ENCODE peak calls at places on chromosomes 4 and X, in nine cellular contexts. R is stomach, A is tibial nerve, F is ovary, H is transverse colon, K is A549, X is suprapubic skin, J is breast epithelium, V is heart left ventricle. P is an unnamed sample.

GRCh38 chrX:121231566-121232358 is 184.4 kb downstream of the GLUD2 start:
- DNase-seq in X (no peak), K (no peak), V (no peak), H (no peak), R (no peak), J (no peak), A (no peak), F (no peak), P (no peak)

GRCh38 chrX:20066968-20067708 is 49.6 kb downstream of the MAP7D2 start:
- DNase-seq in H (peak; percentile 22), V (no peak), A (peak; percentile 6), F (no peak), K (peak; percentile 45), J (no peak), R (no peak), X (no peak), P (no peak)

GRCh38 chr4:2798399-2799301 is 5.8 kb downstream of the SH3BP2 start:
- DNase-seq in F (peak; percentile 34), A (no peak), K (no peak), H (peak; percentile 84), J (no peak), X (peak; percentile 89), V (peak; percentile 79), R (peak; percentile 73), P (peak; percentile 29)

GRCh38 chr4:48331577-48332340 is 9.6 kb upstream of the SLAIN2 start:
- DNase-seq in A (no peak), K (no peak), X (no peak), R (no peak), H (no peak), J (no peak), V (no peak), F (no peak), P (no peak)

GRCh38 chrX:115362334-115363095 is 73.0 kb downstream of the LUZP4 start:
- DNase-seq in J (no peak), K (no peak), F (no peak), R (no peak), V (no peak), H (no peak), X (no peak), A (no peak), P (no peak)

GRCh38 chr4:147970003-147970402 is 238.1 kb downstream of the ARHGAP10 start:
- DNase-seq in R (no peak), H (no peak), A (no peak), J (no peak), K (no peak), X (no peak), F (no peak), V (no peak), P (no peak)

GRCh38 chr4:137131201-137131600 is 401.1 kb downstream of the PCDH18 start:
- DNase-seq in F (no peak), J (no peak), K (no peak), H (no peak), R (no peak), V (no peak), A (no peak), X (no peak), P (no peak)

GRCh38 chrX:2387614-2388239 is 113.0 kb downstream of the DHRSX start:
- DNase-seq in V (no peak), K (no peak), H (no peak), F (no peak), R (peak; percentile 38), J (no peak), A (no peak), X (no peak), P (no peak)

GRCh38 chrX:131762802-131763234 is 218.9 kb downstream of the OR13H1 start:
- DNase-seq in A (no peak), K (peak; percentile 66), R (peak; percentile 48), F (peak; percentile 62), J (no peak), X (no peak), V (peak; percentile 41), H (peak; percentile 61), P (peak; percentile 65)

GRCh38 chr4:113419631-113420030 is 341.9 kb downstream of the CAMK2D start:
- DNase-seq in A (no peak), J (no peak), H (no peak), R (no peak), X (no peak), V (no peak), K (no peak), F (no peak), P (no peak)

GRCh38 chrX:40734956-40735317 is 405 bp downstream of the MED14 start:
- DNase-seq in R (no peak), H (peak; percentile 37), F (no peak), A (no peak), K (peak; percentile 21), J (no peak), X (no peak), V (peak; percentile 39), P (peak; percentile 18)

GRCh38 chrX:22366166-22366702 is 93.5 kb downstream of the CBLL2 start:
- DNase-seq in V (no peak), A (no peak), R (no peak), J (no peak), K (no peak), H (no peak), X (no peak), F (no peak), P (no peak)

GRCh38 chr4:66572949-66573348 is 902.7 kb upstream of the EPHA5 start:
- DNase-seq in K (no peak), A (no peak), R (no peak), V (no peak), X (no peak), J (no peak), H (no peak), F (no peak), P (no peak)

GRCh38 chr4:16264798-16265197 is 38.5 kb upstream of the TAPT1 start:
- DNase-seq in K (peak; percentile 15), X (no peak), F (no peak), A (peak; percentile 27), V (no peak), R (no peak), J (no peak), H (no peak), P (no peak)

GRCh38 chr4:122898370-122899150 is 23.8 kb downstream of the NUDT6 start:
- DNase-seq in F (no peak), H (no peak), J (no peak), V (no peak), K (peak; percentile 52), A (peak; percentile 36), X (no peak), R (no peak), P (no peak)

DNA sequence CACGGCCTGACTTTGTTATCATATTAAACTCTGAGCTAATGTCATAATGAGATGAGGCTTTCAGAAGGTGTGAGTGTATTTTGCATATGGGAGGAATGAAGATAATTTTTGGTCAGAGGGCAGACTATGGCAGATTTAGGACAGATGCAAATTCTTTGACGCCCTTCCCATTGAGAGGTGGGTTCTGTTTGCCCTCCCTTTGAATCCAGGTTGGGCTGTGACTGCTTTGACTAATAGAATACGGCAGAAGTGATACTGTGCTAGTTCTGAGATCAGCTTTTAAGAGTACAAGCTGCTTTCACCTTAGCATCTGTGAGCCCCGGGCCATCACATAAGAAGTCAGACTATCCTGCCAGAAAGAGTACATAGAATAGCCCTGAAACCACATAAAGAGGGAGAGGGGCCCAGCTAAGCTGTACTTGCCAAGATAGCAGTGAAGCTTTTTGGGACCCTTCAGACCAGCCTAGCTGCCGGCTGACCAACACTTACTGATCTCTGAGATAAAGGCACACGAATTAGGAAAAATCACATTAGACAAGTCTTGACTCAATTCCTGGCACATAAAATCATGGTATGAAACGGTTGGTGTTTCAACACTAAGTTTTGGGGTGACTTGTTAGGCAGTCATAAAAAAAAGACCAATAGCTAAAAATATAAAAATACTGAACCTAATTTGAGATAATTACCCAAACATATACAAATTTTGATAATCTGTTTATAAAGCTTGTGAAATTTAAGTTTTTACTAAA is 166.7 kb upstream of the SH3RF1 start:
- DNase-seq in X (no peak), A (no peak), K (no peak), V (no peak), F (no peak), J (no peak), R (no peak), H (no peak), P (no peak)
- TF ChIP-seq POLR2A in X (no peak), A (no peak), K (no peak), V (no peak), F (no peak), J (no peak), R (no peak), H (no peak), P (no peak)

DNA sequence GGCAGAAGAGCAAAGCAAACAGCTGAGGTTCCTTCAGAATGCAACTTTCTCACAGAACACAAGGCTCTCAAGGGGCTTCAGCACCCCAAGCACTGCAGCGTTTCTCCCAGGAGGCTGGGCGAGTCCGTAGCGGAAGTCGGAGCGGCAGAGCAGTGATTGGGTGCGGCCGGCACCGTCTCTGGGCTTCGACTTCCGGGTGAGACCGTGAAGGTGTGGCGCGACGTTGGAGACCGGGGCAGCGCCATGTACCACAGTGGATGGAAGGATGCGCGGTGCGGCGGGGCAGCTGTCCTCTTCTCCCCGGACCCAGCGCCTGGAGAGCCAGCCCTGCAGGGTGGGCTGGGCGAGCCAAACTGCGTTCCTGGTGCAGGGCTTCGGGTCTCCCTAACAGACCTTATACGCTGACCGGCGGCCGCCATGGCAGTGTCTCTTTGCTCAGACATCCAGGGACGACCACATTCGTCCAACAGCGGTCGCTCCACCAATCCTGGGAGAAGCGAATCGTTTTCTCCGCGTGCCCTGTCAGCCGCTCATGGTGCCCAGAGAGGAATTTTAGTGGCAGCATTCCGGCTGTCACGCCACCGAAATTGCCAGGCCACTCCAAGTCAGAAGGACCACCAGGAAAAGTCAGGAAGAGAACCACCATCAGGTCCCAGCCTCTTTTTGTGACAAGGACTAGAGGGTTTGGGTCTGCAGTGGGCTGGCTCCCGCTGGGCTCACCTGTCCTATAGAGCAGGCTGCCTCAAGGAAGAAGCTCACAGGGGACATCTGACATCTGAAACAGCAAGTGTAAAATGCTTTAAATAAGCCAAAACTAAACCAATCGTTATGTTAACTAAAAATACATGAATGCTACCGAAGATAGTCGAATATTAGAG is 20.5 kb downstream of the TRIM61 start:
- DNase-seq in R (peak; percentile 67), V (peak; percentile 82), X (peak; percentile 68), F (peak; percentile 63), K (peak; percentile 72), H (peak; percentile 82), A (peak; percentile 24), J (peak; percentile 76), P (peak; percentile 28)
- H3K27ac ChIP-seq in R (no peak overlapping the region), V (no peak overlapping the region), X (no peak overlapping the region), F (no peak overlapping the region), K (peak overlapping the region; percentile 84), H (peak overlapping the region; percentile 70), A (peak overlapping the region; percentile 40), J (peak overlapping the region; percentile 75), P (peak overlapping the region; percentile 50)

GRCh38 chr4:129218355-129218754 is 122.4 kb downstream of the C4orf33 start:
- DNase-seq in V (no peak), X (no peak), K (no peak), A (no peak), R (no peak), F (no peak), J (no peak), H (peak; percentile 8), P (no peak)
- TF ChIP-seq CTCF in V (peak; percentile 22), X (no peak), K (peak; percentile 30), A (peak; percentile 13), R (no peak), F (no peak), J (no peak), H (no peak), P (no peak)

DNA sequence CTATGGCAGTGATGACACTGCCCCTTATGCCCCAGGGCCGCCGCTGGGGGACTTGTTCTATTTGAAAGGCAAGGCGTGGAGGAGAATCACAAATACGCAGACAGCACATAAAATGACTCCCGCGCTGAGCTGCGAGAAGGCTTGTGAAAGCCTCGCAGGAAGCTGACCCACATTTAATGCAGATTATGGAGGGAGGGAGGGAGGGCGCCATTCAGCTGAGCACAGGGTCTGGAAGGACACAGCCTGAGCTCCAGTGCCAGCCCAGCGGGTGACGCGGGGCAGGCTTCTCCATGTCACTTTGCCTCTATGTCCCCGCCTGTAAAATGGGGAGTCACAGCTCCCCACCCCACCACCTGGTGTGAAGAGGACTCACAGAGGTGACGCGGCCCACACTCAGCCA is 14.3 kb downstream of the ABLIM2 start:
- DNase-seq in K (no peak), V (no peak), X (no peak), A (no peak), J (no peak), F (no peak), R (no peak), H (no peak), P (no peak)
- TF ChIP-seq POLR2A in K (no peak), V (no peak), X (no peak), A (no peak), J (no peak), F (no peak), R (no peak), H (no peak), P (no peak)